ENCODE peak calls at places on chromosomes 12 and 14, in seven cellular contexts. C is Panc1, P is HepG2, R is GM23338, I is HL-60, X is HCT116, Q is SK-N-SH. T is an unnamed sample.

GRCh38 chr12:62252576-62252975 is 7.6 kb upstream of the USP15 start:
- DNase-seq in P (no peak), R (no peak), C (no peak), Q (no peak), X (no peak), I (no peak), T (no peak)

GRCh38 chr12:7645395-7646177 is 20.1 kb downstream of the APOBEC1 start:
- DNase-seq in Q (peak; percentile 52), I (peak; percentile 33), C (no peak), R (peak; percentile 79), P (peak; percentile 6), X (peak; percentile 24), T (peak; percentile 46)

GRCh38 chr12:51341259-51342007 is 5.0 kb downstream of the CELA1 start:
- DNase-seq in Q (peak; percentile 77), P (peak; percentile 47), R (peak; percentile 92), X (peak; percentile 56), I (peak; percentile 76), C (peak; percentile 85), T (peak; percentile 84)

GRCh38 chr12:49296836-49297694 is 2.1 kb downstream of the PRPH start:
- DNase-seq in C (no peak), P (peak; percentile 48), X (peak; percentile 62), R (peak; percentile 84), I (peak; percentile 58), Q (peak; percentile 29), T (peak; percentile 90)

GRCh38 chr12:101117842-101118241 is 92.2 kb downstream of the SLC5A8 start:
- DNase-seq in X (no peak), P (no peak), R (no peak), C (no peak), Q (no peak), I (no peak), T (no peak)

GRCh38 chr12:120737557-120738251 is 12.1 kb downstream of the ACADS start:
- DNase-seq in C (no peak), P (no peak), R (peak; percentile 68), Q (no peak), X (no peak), I (no peak), T (no peak)

GRCh38 chr12:26787125-26787495 is 45.9 kb downstream of the ITPR2 start:
- DNase-seq in C (no peak), X (no peak), I (no peak), R (no peak), Q (peak; percentile 65), P (no peak), T (no peak)

GRCh38 chr14:89957791-89958190 is 2.1 kb downstream of the TDP1 start:
- DNase-seq in I (no peak), Q (no peak), P (no peak), X (no peak), R (no peak), C (no peak), T (no peak)

GRCh38 chr12:80129895-80130535 is 30.7 kb downstream of the OTOGL start:
- DNase-seq in I (no peak), X (no peak), P (no peak), Q (no peak), R (no peak), C (no peak), T (no peak)

GRCh38 chr14:74569826-74570591 is 42.0 kb downstream of the LTBP2 start:
- DNase-seq in P (peak; percentile 12), Q (no peak), I (no peak), R (no peak), C (no peak), X (no peak), T (no peak)

GRCh38 chr14:53655080-53655785 is 301.4 kb downstream of the BMP4 start:
- DNase-seq in I (no peak), C (no peak), Q (no peak), R (no peak), X (no peak), P (no peak), T (no peak)

GRCh38 chr12:124369055-124369900 is 74.4 kb downstream of the RFLNA start:
- DNase-seq in I (no peak), X (no peak), C (no peak), P (peak; percentile 69), Q (peak; percentile 96), R (no peak), T (peak; percentile 97)

GRCh38 chr12:45914090-45914489 is 76.3 kb downstream of the SCAF11 start:
- DNase-seq in X (no peak), R (peak; percentile 20), P (no peak), I (no peak), Q (no peak), C (peak; percentile 18), T (no peak)

GRCh38 chr14:75025082-75025481 is 22.4 kb downstream of the EIF2B2 start:
- DNase-seq in Q (no peak), I (no peak), X (no peak), P (no peak), C (no peak), R (no peak), T (no peak)

GRCh38 chr12:5909560-5909959 is 35.5 kb downstream of the ANO2 start:
- DNase-seq in I (no peak), P (no peak), X (no peak), C (no peak), R (no peak), Q (no peak), T (no peak)

GRCh38 chr12:27515671-27516070 is 8.3 kb upstream of the PPFIBP1 start:
- DNase-seq in R (peak; percentile 63), Q (no peak), X (no peak), P (no peak), I (no peak), C (no peak), T (no peak)

GRCh38 chr12:12722351-12723146 is 5.4 kb downstream of the CDKN1B start:
- DNase-seq in C (no peak), R (no peak), P (no peak), X (no peak), Q (no peak), I (no peak), T (peak; percentile 17)

GRCh38 chr12:52391618-52392002 is 6.2 kb upstream of the KRT84 start:
- DNase-seq in Q (peak; percentile 73), P (no peak), X (no peak), C (no peak), I (no peak), R (no peak), T (no peak)

GRCh38 chr14:88168498-88169165 is 154.4 kb downstream of the KCNK10 start:
- DNase-seq in C (peak; percentile 20), I (peak; percentile 43), R (peak; percentile 76), P (peak; percentile 50), X (no peak), Q (peak; percentile 57), T (peak; percentile 55)

GRCh38 chr14:75981426-75981825 is 369 bp downstream of the TGFB3 start:
- DNase-seq in X (no peak), Q (no peak), R (peak; percentile 61), C (no peak), P (peak; percentile 18), I (no peak), T (no peak)

GRCh38 chr12:53059434-53060063 is 9.7 kb downstream of the TNS2 start:
- DNase-seq in R (no peak), Q (no peak), C (no peak), I (no peak), X (no peak), P (no peak), T (no peak)

GRCh38 chr12:122870163-122870842 is 25.6 kb downstream of the VPS37B start:
- DNase-seq in X (no peak), I (no peak), C (no peak), R (no peak), P (no peak), Q (no peak), T (no peak)
- H3K4me3 ChIP-seq in X (no peak overlapping the region), I (no peak overlapping the region), C (no peak overlapping the region), R (no peak overlapping the region), P (no peak overlapping the region), Q (no peak overlapping the region), T (no peak overlapping the region)

DNA sequence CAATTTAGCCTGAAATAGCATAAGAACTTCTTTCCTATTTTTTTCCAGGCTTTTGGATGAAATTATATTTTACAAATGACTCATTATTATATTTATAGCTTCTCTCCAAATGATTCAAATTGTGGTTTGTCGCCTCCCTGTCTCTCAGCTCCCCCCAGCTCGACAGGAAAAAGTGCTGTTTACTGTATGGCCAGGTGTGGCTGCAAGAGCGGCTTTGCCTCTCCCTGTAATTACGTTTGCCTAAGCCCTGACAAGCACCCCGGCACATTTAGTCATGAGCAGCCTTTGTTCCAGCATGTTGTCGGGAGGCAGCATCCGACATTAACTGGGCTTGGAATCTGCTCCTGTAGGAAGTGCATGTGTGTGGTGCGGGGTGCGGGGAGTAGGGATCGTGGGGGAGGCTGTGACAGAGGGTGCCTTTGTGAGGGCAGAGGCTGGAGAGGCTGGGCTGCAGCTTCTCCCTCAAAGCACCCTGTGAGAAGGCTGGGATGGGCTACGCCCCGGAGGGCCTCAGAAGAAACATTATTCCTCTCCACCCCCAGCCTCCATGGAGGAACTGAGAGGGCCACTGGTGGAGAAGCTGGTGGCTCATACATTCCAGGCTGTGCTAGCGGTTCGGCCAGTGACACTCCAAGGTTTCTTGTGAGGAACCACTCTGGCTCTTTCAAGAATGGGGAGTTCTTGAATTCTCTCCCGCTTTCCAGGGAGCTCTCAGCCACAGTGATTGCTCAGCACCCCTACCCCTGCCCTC is 42.1 kb upstream of the CTDSP2 start:
- DNase-seq in C (no peak), I (no peak), Q (no peak), X (no peak), R (peak; percentile 76), P (no peak), T (no peak)
- TF ChIP-seq REST in C (no peak), I (no peak), Q (no peak), X (no peak), R (no peak), P (no peak), T (no peak)

DNA sequence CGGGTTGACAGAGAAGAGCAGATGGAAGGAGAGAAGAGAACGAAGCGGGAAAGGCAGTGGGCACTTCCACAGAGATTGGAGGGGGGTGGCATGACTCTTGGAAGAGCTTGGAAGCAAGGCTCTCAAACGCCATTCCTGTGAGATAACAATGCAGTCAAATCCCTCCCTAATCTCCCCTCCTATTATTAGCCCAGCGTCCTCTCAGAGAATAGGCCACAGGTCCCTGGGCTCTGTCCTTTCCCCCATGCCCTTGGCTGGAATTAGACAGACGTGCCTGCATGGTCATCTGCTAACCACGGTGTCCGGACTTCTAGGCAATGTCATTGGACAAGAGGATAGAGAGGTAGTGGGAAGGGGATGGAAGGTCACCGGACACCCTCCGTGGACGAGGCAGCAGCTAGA is 8.0 kb upstream of the MYH7 start:
- DNase-seq in P (no peak), C (no peak), I (no peak), X (no peak), R (no peak), Q (no peak), T (no peak)
- H3K4me3 ChIP-seq in P (no peak overlapping the region), C (no peak overlapping the region), I (no peak overlapping the region), X (no peak overlapping the region), R (no peak overlapping the region), Q (no peak overlapping the region), T (no peak overlapping the region)

GRCh38 chr14:100661340-100661712 is 65.4 kb upstream of the DLK1 start:
- DNase-seq in I (no peak), X (no peak), C (no peak), R (no peak), Q (no peak), P (no peak), T (no peak)

GRCh38 chr14:100658514-100658886 is 68.2 kb upstream of the DLK1 start:
- DNase-seq in C (no peak), R (no peak), I (no peak), X (no peak), Q (no peak), P (peak; percentile 54), T (no peak)

GRCh38 chr14:100662850-100663527 is 63.7 kb upstream of the DLK1 start:
- DNase-seq in Q (peak; percentile 85), R (peak; percentile 78), X (peak; percentile 87), P (peak; percentile 77), I (peak; percentile 72), C (no peak), T (peak; percentile 77)

GRCh38 chr14:100659345-100660001 is 67.2 kb upstream of the DLK1 start:
- DNase-seq in R (no peak), P (no peak), Q (no peak), X (no peak), C (no peak), I (no peak), T (no peak)

GRCh38 chr14:100660498-100661339 is 66.0 kb upstream of the DLK1 start:
- DNase-seq in P (peak; percentile 76), R (no peak), Q (no peak), X (peak; percentile 47), I (no peak), C (no peak), T (no peak)
- TF ChIP-seq REST in P (no peak), R (no peak), Q (no peak), X (no peak), I (no peak), C (no peak), T (no peak)